ENCODE peak calls at places on chromosomes 13 and 19, in nine cellular contexts. One of them, this sample, is unnamed.

GRCh38 chr13:60318186-60318585 is 78.8 kb upstream of the TDRD3 start:
- DNase-seq in endodermal cell: no peak
- DNase-seq in transverse colon: no peak
- DNase-seq in Peyer's patch: no peak
- DNase-seq in heart left ventricle: no peak
- DNase-seq in GM23338: no peak
- DNase-seq in cardiac muscle cell: no peak
- DNase-seq in lung: no peak
- DNase-seq in SK-N-SH: no peak
- DNase-seq in this sample: no peak

GRCh38 chr19:48946789-48947542 is 7.7 kb upstream of the BAX start:
- DNase-seq in SK-N-SH: no peak
- DNase-seq in lung: no peak
- DNase-seq in Peyer's patch: no peak
- DNase-seq in transverse colon: no peak
- DNase-seq in cardiac muscle cell: no peak
- DNase-seq in GM23338: no peak
- DNase-seq in endodermal cell: no peak
- DNase-seq in heart left ventricle: no peak
- DNase-seq in this sample: no peak

GRCh38 chr19:12778905-12779161 is 3.5 kb upstream of the HOOK2 start:
- DNase-seq in lung: no peak
- DNase-seq in SK-N-SH: no peak
- DNase-seq in GM23338: peak; percentile 54
- DNase-seq in transverse colon: no peak
- DNase-seq in endodermal cell: no peak
- DNase-seq in cardiac muscle cell: no peak
- DNase-seq in Peyer's patch: no peak
- DNase-seq in heart left ventricle: no peak
- DNase-seq in this sample: no peak

GRCh38 chr19:7535035-7535992 is at the start of gene PNPLA6:
- DNase-seq in heart left ventricle: peak; percentile 97
- DNase-seq in lung: peak; percentile 95
- DNase-seq in GM23338: peak; percentile 97
- DNase-seq in transverse colon: peak; percentile 98
- DNase-seq in SK-N-SH: peak; percentile 97
- DNase-seq in Peyer's patch: peak; percentile 94
- DNase-seq in cardiac muscle cell: peak; percentile 94
- DNase-seq in endodermal cell: peak; percentile 97
- DNase-seq in this sample: peak; percentile 94

GRCh38 chr13:84651288-84651687 is 769.0 kb upstream of the SLITRK1 start:
- DNase-seq in cardiac muscle cell: no peak
- DNase-seq in Peyer's patch: no peak
- DNase-seq in SK-N-SH: no peak
- DNase-seq in GM23338: no peak
- DNase-seq in heart left ventricle: peak; percentile 22
- DNase-seq in transverse colon: no peak
- DNase-seq in endodermal cell: no peak
- DNase-seq in lung: no peak
- DNase-seq in this sample: peak; percentile 91

GRCh38 chr19:30790048-30790680 is 418.0 kb downstream of the ZNF536 start:
- DNase-seq in SK-N-SH: no peak
- DNase-seq in heart left ventricle: no peak
- DNase-seq in Peyer's patch: no peak
- DNase-seq in GM23338: no peak
- DNase-seq in cardiac muscle cell: no peak
- DNase-seq in transverse colon: no peak
- DNase-seq in lung: no peak
- DNase-seq in endodermal cell: no peak
- DNase-seq in this sample: no peak

GRCh38 chr13:48160879-48161278 is 66.0 kb upstream of the MED4 start:
- DNase-seq in lung: no peak
- DNase-seq in endodermal cell: no peak
- DNase-seq in GM23338: no peak
- DNase-seq in SK-N-SH: no peak
- DNase-seq in cardiac muscle cell: no peak
- DNase-seq in transverse colon: no peak
- DNase-seq in Peyer's patch: no peak
- DNase-seq in heart left ventricle: no peak
- DNase-seq in this sample: peak; percentile 18

GRCh38 chr13:94707400-94708021 is 4.8 kb downstream of the SOX21 start:
- DNase-seq in Peyer's patch: no peak
- DNase-seq in GM23338: peak; percentile 70
- DNase-seq in cardiac muscle cell: no peak
- DNase-seq in endodermal cell: peak; percentile 86
- DNase-seq in heart left ventricle: no peak
- DNase-seq in transverse colon: no peak
- DNase-seq in SK-N-SH: peak; percentile 68
- DNase-seq in lung: no peak
- DNase-seq in this sample: no peak

DNA sequence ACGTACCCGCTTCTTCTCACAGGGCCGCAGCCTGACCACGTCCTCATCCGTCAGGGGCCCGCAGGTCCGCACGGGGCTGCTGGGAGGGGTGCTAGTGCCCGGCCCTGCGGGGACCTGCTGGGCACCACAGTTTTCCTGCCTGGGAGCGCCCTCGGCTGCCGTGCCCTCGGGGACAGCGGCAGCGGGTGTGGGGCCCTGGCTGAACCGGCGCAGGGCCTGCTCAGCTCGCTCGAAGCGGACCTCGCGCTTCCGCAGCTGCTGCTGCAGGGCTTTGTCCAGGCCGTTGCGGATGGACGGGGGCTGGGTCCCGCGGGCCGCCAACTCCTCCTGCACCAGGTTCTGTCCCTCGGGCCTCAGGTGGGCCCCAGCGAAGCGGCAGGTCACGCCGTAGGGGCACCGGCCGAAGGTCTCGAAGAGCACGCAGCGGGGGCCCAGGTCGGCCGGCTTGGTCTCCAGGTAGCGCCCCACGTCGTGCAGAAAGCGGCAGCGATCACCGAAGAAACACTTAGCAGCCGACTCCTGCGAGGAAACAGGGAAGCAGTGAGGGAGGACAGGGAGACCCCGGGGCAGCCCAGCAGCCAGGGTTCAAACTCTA is 1.7 kb downstream of the DUS3L start:
- DNase-seq in cardiac muscle cell: no peak
- DNase-seq in Peyer's patch: no peak
- DNase-seq in SK-N-SH: peak; percentile 22
- DNase-seq in heart left ventricle: no peak
- DNase-seq in endodermal cell: no peak
- DNase-seq in lung: no peak
- DNase-seq in transverse colon: no peak
- DNase-seq in GM23338: no peak
- DNase-seq in this sample: no peak
- H3K36me3 ChIP-seq in cardiac muscle cell: peaks cover 16% of the 10 kb centered on the region
- H3K36me3 ChIP-seq in Peyer's patch: no peaks in the 10 kb centered on the region
- H3K36me3 ChIP-seq in SK-N-SH: no peaks in the 10 kb centered on the region
- H3K36me3 ChIP-seq in heart left ventricle: peaks cover 58% of the 10 kb centered on the region
- H3K36me3 ChIP-seq in endodermal cell: peaks cover 29% of the 10 kb centered on the region
- H3K36me3 ChIP-seq in lung: peaks cover 13% of the 10 kb centered on the region
- H3K36me3 ChIP-seq in transverse colon: peaks cover 5% of the 10 kb centered on the region
- H3K36me3 ChIP-seq in GM23338: peaks cover 5% of the 10 kb centered on the region
- H3K36me3 ChIP-seq in this sample: peaks cover 41% of the 10 kb centered on the region

DNA sequence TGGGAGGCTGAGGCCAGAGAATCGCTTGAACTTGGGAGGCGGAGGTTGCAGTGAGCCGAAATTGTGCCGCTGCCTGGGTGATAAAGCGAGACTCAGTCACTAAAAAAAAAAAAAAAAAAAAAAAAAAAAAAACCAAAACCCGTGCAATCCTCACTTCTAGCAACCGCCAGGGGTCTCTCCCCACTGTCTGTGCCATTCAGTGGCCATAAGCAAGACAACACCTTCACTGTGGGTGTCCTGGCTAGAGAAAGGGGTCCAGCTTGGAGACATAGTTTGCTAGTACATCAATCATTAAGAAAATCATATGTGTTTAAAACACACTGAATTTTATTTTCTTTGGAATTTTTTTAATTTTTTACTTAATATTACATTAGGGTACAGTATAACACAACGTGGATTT is 68.2 kb downstream of the RASL11A start:
- DNase-seq in SK-N-SH: peak; percentile 45
- DNase-seq in lung: no peak
- DNase-seq in cardiac muscle cell: peak; percentile 25
- DNase-seq in transverse colon: no peak
- DNase-seq in Peyer's patch: no peak
- DNase-seq in heart left ventricle: no peak
- DNase-seq in GM23338: peak; percentile 87
- DNase-seq in endodermal cell: peak; percentile 81
- DNase-seq in this sample: no peak
- TF ChIP-seq CTCF in SK-N-SH: no peak
- TF ChIP-seq CTCF in lung: no peak
- TF ChIP-seq CTCF in cardiac muscle cell: no peak
- TF ChIP-seq CTCF in transverse colon: no peak
- TF ChIP-seq CTCF in Peyer's patch: no peak
- TF ChIP-seq CTCF in heart left ventricle: no peak
- TF ChIP-seq CTCF in GM23338: peak; percentile 66
- TF ChIP-seq CTCF in endodermal cell: peak; percentile 54
- TF ChIP-seq CTCF in this sample: peak; percentile 55

GRCh38 chr19:41205995-41206394 is 13.0 kb downstream of the CYP2S1 start:
- DNase-seq in transverse colon: no peak
- DNase-seq in GM23338: no peak
- DNase-seq in Peyer's patch: no peak
- DNase-seq in endodermal cell: no peak
- DNase-seq in cardiac muscle cell: no peak
- DNase-seq in SK-N-SH: no peak
- DNase-seq in lung: no peak
- DNase-seq in heart left ventricle: no peak
- DNase-seq in this sample: no peak

GRCh38 chr19:41206926-41207750 is 11.9 kb upstream of the AXL start:
- DNase-seq in lung: no peak
- DNase-seq in cardiac muscle cell: no peak
- DNase-seq in GM23338: peak; percentile 60
- DNase-seq in SK-N-SH: no peak
- DNase-seq in Peyer's patch: no peak
- DNase-seq in endodermal cell: no peak
- DNase-seq in transverse colon: peak; percentile 48
- DNase-seq in heart left ventricle: peak; percentile 85
- DNase-seq in this sample: no peak

GRCh38 chr19:41203371-41203770 is 10.4 kb downstream of the CYP2S1 start:
- DNase-seq in SK-N-SH: no peak
- DNase-seq in endodermal cell: no peak
- DNase-seq in heart left ventricle: no peak
- DNase-seq in GM23338: no peak
- DNase-seq in transverse colon: no peak
- DNase-seq in lung: no peak
- DNase-seq in cardiac muscle cell: no peak
- DNase-seq in Peyer's patch: no peak
- DNase-seq in this sample: no peak

GRCh38 chr19:41206456-41206855 is 12.6 kb upstream of the AXL start:
- DNase-seq in heart left ventricle: no peak
- DNase-seq in SK-N-SH: no peak
- DNase-seq in transverse colon: no peak
- DNase-seq in lung: no peak
- DNase-seq in endodermal cell: no peak
- DNase-seq in GM23338: no peak
- DNase-seq in Peyer's patch: no peak
- DNase-seq in cardiac muscle cell: no peak
- DNase-seq in this sample: no peak
- H3K36me3 ChIP-seq in heart left ventricle: no peaks in the 10 kb centered on the region
- H3K36me3 ChIP-seq in SK-N-SH: no peaks in the 10 kb centered on the region
- H3K36me3 ChIP-seq in transverse colon: no peaks in the 10 kb centered on the region
- H3K36me3 ChIP-seq in lung: no peaks in the 10 kb centered on the region
- H3K36me3 ChIP-seq in endodermal cell: no peaks in the 10 kb centered on the region
- H3K36me3 ChIP-seq in GM23338: peaks cover 41% of the 10 kb centered on the region
- H3K36me3 ChIP-seq in Peyer's patch: no peaks in the 10 kb centered on the region
- H3K36me3 ChIP-seq in cardiac muscle cell: no peaks in the 10 kb centered on the region
- H3K36me3 ChIP-seq in this sample: no peaks in the 10 kb centered on the region

GRCh38 chr19:741506-742131 is 9.3 kb upstream of the MISP start:
- DNase-seq in lung: no peak
- DNase-seq in transverse colon: no peak
- DNase-seq in cardiac muscle cell: peak; percentile 33
- DNase-seq in GM23338: peak; percentile 90
- DNase-seq in SK-N-SH: peak; percentile 71
- DNase-seq in endodermal cell: peak; percentile 83
- DNase-seq in heart left ventricle: no peak
- DNase-seq in Peyer's patch: no peak
- DNase-seq in this sample: no peak
- TF ChIP-seq CTCF in lung: no peak
- TF ChIP-seq CTCF in transverse colon: no peak
- TF ChIP-seq CTCF in cardiac muscle cell: no peak
- TF ChIP-seq CTCF in GM23338: peak; percentile 74
- TF ChIP-seq CTCF in SK-N-SH: peak; percentile 21
- TF ChIP-seq CTCF in endodermal cell: peak; percentile 71
- TF ChIP-seq CTCF in heart left ventricle: no peak
- TF ChIP-seq CTCF in Peyer's patch: no peak
- TF ChIP-seq CTCF in this sample: peak; percentile 25

GRCh38 chr19:32630338-32630737 is 44.6 kb downstream of the ANKRD27 start:
- DNase-seq in transverse colon: no peak
- DNase-seq in SK-N-SH: peak; percentile 37
- DNase-seq in Peyer's patch: no peak
- DNase-seq in lung: no peak
- DNase-seq in heart left ventricle: no peak
- DNase-seq in cardiac muscle cell: no peak
- DNase-seq in GM23338: peak; percentile 35
- DNase-seq in endodermal cell: peak; percentile 59
- DNase-seq in this sample: no peak
- H3K36me3 ChIP-seq in transverse colon: no peaks in the 10 kb centered on the region
- H3K36me3 ChIP-seq in SK-N-SH: peaks cover 13% of the 10 kb centered on the region
- H3K36me3 ChIP-seq in Peyer's patch: no peaks in the 10 kb centered on the region
- H3K36me3 ChIP-seq in lung: peaks cover 3% of the 10 kb centered on the region
- H3K36me3 ChIP-seq in heart left ventricle: peaks cover 48% of the 10 kb centered on the region
- H3K36me3 ChIP-seq in cardiac muscle cell: no peaks in the 10 kb centered on the region
- H3K36me3 ChIP-seq in GM23338: peaks cover 12% of the 10 kb centered on the region
- H3K36me3 ChIP-seq in endodermal cell: peaks cover 31% of the 10 kb centered on the region
- H3K36me3 ChIP-seq in this sample: peaks cover 31% of the 10 kb centered on the region